ENCODE peak calls at places on chromosomes 3 and 15, in ten cellular contexts. N is CD4-positive, alpha-beta T cell; C is fibroblast of the aortic adventitia; X is coronary artery; T is left lung; Q is brain microvascular endothelial cell; D is Calu3; H is cardiac muscle cell; L is GM23338; E is GM13976. A is an unnamed sample.

GRCh38 chr3:69120879-69121464 is 1.4 kb downstream of the LMOD3 start:
- DNase-seq in N (peak), C (peak), X (no peak), T (no peak), Q (peak), D (peak), H (peak), L (peak), E (peak), A (no peak)

GRCh38 chr15:76168237-76168984 is 108.6 kb downstream of the TMEM266 start:
- DNase-seq in N (no peak), C (no peak), X (no peak), T (no peak), Q (no peak), D (no peak), H (no peak), L (no peak), E (no peak), A (no peak)

GRCh38 chr3:194775731-194776130 is 90.0 kb downstream of the FAM43A start:
- DNase-seq in N (no peak), C (peak), X (no peak), T (no peak), Q (no peak), D (no peak), H (no peak), L (no peak), E (no peak), A (no peak)

GRCh38 chr15:57461541-57461940 is 85.2 kb downstream of the CGNL1 start:
- DNase-seq in N (no peak), C (no peak), X (no peak), T (no peak), Q (no peak), D (no peak), H (no peak), L (no peak), E (no peak), A (no peak)

GRCh38 chr15:69857686-69858391 is 239.9 kb downstream of the TLE3 start:
- DNase-seq in N (peak), C (no peak), X (no peak), T (no peak), Q (no peak), D (no peak), H (no peak), L (no peak), E (no peak), A (no peak)

GRCh38 chr3:183921096-183921495 is 36.4 kb upstream of the PARL start:
- DNase-seq in N (no peak), C (no peak), X (no peak), T (no peak), Q (no peak), D (no peak), H (no peak), L (no peak), E (no peak), A (no peak)

GRCh38 chr15:87681054-87681453 is 575.5 kb downstream of the NTRK3 start:
- DNase-seq in N (no peak), C (no peak), X (no peak), T (no peak), Q (no peak), D (no peak), H (no peak), L (no peak), E (no peak), A (no peak)

GRCh38 chr3:99023590-99024192 is 122.2 kb upstream of the DCBLD2 start:
- DNase-seq in N (no peak), C (peak), X (no peak), T (no peak), Q (peak), D (peak), H (peak), L (peak), E (no peak), A (no peak)

GRCh38 chr15:57618325-57618724 is 26.6 kb downstream of the MYZAP start:
- DNase-seq in N (no peak), C (no peak), X (no peak), T (no peak), Q (no peak), D (no peak), H (no peak), L (no peak), E (no peak), A (no peak)

GRCh38 chr3:9808345-9809037 is 1.6 kb upstream of the TTLL3 start:
- DNase-seq in N (peak), C (peak), X (no peak), T (no peak), Q (peak), D (peak), H (peak), L (peak), E (peak), A (no peak)

GRCh38 chr15:86079491-86080266 is at the start of gene AGBL1:
- DNase-seq in N (no peak), C (no peak), X (no peak), T (peak), Q (no peak), D (no peak), H (no peak), L (peak), E (no peak), A (no peak)

GRCh38 chr3:11118181-11118682 is 36.1 kb upstream of the HRH1 start:
- DNase-seq in N (no peak), C (peak), X (no peak), T (no peak), Q (peak), D (no peak), H (no peak), L (no peak), E (no peak), A (no peak)

GRCh38 chr3:38190481-38190881 is 25.1 kb downstream of the OXSR1 start:
- DNase-seq in N (no peak), C (no peak), X (no peak), T (no peak), Q (no peak), D (no peak), H (no peak), L (no peak), E (no peak), A (no peak)

GRCh38 chr15:63447277-63447676 is 57.1 kb upstream of the USP3 start:
- DNase-seq in N (no peak), C (no peak), X (no peak), T (no peak), Q (no peak), D (no peak), H (no peak), L (no peak), E (no peak), A (no peak)

GRCh38 chr3:34260266-34260990 is 462.0 kb downstream of the PDCD6IP start:
- DNase-seq in N (no peak), C (peak), X (no peak), T (peak), Q (peak), D (peak), H (peak), L (peak), E (peak), A (peak)

GRCh38 chr3:136836511-136837156 is 17.7 kb downstream of the SLC35G2 start:
- DNase-seq in N (no peak), C (no peak), X (no peak), T (no peak), Q (no peak), D (no peak), H (no peak), L (no peak), E (no peak), A (no peak)

GRCh38 chr3:141486416-141486734 is 452 bp upstream of the RASA2 start:
- DNase-seq in N (no peak), C (no peak), X (no peak), T (no peak), Q (peak), D (no peak), H (no peak), L (no peak), E (no peak), A (no peak)

GRCh38 chr3:149314807-149315578 is 18.4 kb downstream of the TM4SF18 start:
- DNase-seq in N (no peak), C (peak), X (no peak), T (no peak), Q (peak), D (no peak), H (no peak), L (no peak), E (no peak), A (no peak)

GRCh38 chr15:30953731-30954378 is 37.6 kb downstream of the MTMR10 start:
- DNase-seq in N (no peak), C (peak), X (no peak), T (no peak), Q (peak), D (no peak), H (no peak), L (no peak), E (no peak), A (no peak)

GRCh38 chr3:38583688-38584087 is 65.8 kb downstream of the SCN5A start:
- DNase-seq in N (no peak), C (no peak), X (peak), T (no peak), Q (no peak), D (no peak), H (no peak), L (no peak), E (no peak), A (no peak)

GRCh38 chr15:68550498-68551295 is 28.1 kb upstream of the CORO2B start:
- DNase-seq in N (peak), C (peak), X (no peak), T (peak), Q (peak), D (peak), H (peak), L (peak), E (peak), A (peak)

GRCh38 chr3:139574026-139574947 is 34.7 kb upstream of the RBP1 start:
- DNase-seq in N (no peak), C (peak), X (no peak), T (no peak), Q (no peak), D (no peak), H (no peak), L (no peak), E (no peak), A (peak)

GRCh38 chr15:92808611-92809063 is 91.5 kb upstream of the CHD2 start:
- DNase-seq in N (no peak), C (peak), X (peak), T (peak), Q (peak), D (peak), H (peak), L (peak), E (no peak), A (peak)

GRCh38 chr15:84961707-84962106 is 19.9 kb upstream of the PDE8A start:
- DNase-seq in N (no peak), C (no peak), X (no peak), T (no peak), Q (no peak), D (no peak), H (no peak), L (no peak), E (no peak), A (no peak)

GRCh38 chr3:169100616-169101015 is 562.9 kb downstream of the MECOM start:
- DNase-seq in N (no peak), C (no peak), X (no peak), T (no peak), Q (no peak), D (no peak), H (no peak), L (no peak), E (no peak), A (no peak)

GRCh38 chr3:182445576-182445975 is 347.7 kb upstream of the ATP11B start:
- DNase-seq in N (no peak), C (no peak), X (no peak), T (no peak), Q (no peak), D (no peak), H (no peak), L (no peak), E (no peak), A (no peak)

GRCh38 chr15:64894395-64895056 is 17.2 kb upstream of the ANKDD1A start:
- DNase-seq in N (peak), C (no peak), X (no peak), T (peak), Q (no peak), D (no peak), H (no peak), L (peak), E (peak), A (no peak)

GRCh38 chr3:128435058-128435457 is 31.6 kb downstream of the DNAJB8 start:
- DNase-seq in N (no peak), C (no peak), X (no peak), T (no peak), Q (no peak), D (peak), H (no peak), L (peak), E (no peak), A (peak)

GRCh38 chr3:193833592-193833991 is 240.6 kb downstream of the OPA1 start:
- DNase-seq in N (no peak), C (no peak), X (no peak), T (no peak), Q (no peak), D (no peak), H (no peak), L (no peak), E (no peak), A (no peak)

GRCh38 chr15:25767356-25768151 is 95.6 kb downstream of the ATP10A start:
- DNase-seq in N (no peak), C (no peak), X (no peak), T (no peak), Q (no peak), D (no peak), H (no peak), L (no peak), E (no peak), A (no peak)

GRCh38 chr3:113274959-113275556 is 63.7 kb downstream of the BOC start:
- DNase-seq in N (no peak), C (no peak), X (no peak), T (no peak), Q (no peak), D (no peak), H (no peak), L (no peak), E (no peak), A (peak)

GRCh38 chr3:14534379-14535191 is 5.6 kb downstream of the GRIP2 start:
- DNase-seq in N (no peak), C (no peak), X (no peak), T (no peak), Q (no peak), D (no peak), H (no peak), L (peak), E (no peak), A (no peak)

GRCh38 chr15:83837946-83838571 is 184.1 kb downstream of the ADAMTSL3 start:
- DNase-seq in N (no peak), C (no peak), X (no peak), T (peak), Q (peak), D (peak), H (peak), L (peak), E (peak), A (peak)

GRCh38 chr3:37149246-37149645 is 25.1 kb downstream of the LRRFIP2 start:
- DNase-seq in N (no peak), C (no peak), X (no peak), T (peak), Q (no peak), D (no peak), H (no peak), L (no peak), E (no peak), A (no peak)

GRCh38 chr15:32671339-32672325 is 30.1 kb downstream of the SCG5 start:
- DNase-seq in N (no peak), C (no peak), X (no peak), T (no peak), Q (peak), D (no peak), H (no peak), L (no peak), E (no peak), A (no peak)

GRCh38 chr3:99114565-99115291 is 213.2 kb upstream of the DCBLD2 start:
- DNase-seq in N (no peak), C (peak), X (no peak), T (no peak), Q (peak), D (peak), H (peak), L (peak), E (no peak), A (no peak)

GRCh38 chr3:112752092-112752512 is 94.6 kb downstream of the CD200R1L start:
- DNase-seq in N (no peak), C (peak), X (no peak), T (no peak), Q (no peak), D (no peak), H (no peak), L (no peak), E (no peak), A (no peak)

GRCh38 chr3:107271787-107272387 is 105.4 kb upstream of the CCDC54 start:
- DNase-seq in N (no peak), C (peak), X (no peak), T (no peak), Q (no peak), D (no peak), H (peak), L (peak), E (peak), A (no peak)

GRCh38 chr3:30282052-30282708 is 324.2 kb upstream of the TGFBR2 start:
- DNase-seq in N (no peak), C (peak), X (no peak), T (no peak), Q (peak), D (no peak), H (no peak), L (peak), E (no peak), A (no peak)

GRCh38 chr3:190192807-190193206 is 72.1 kb upstream of the P3H2 start:
- DNase-seq in N (no peak), C (no peak), X (no peak), T (no peak), Q (no peak), D (no peak), H (no peak), L (no peak), E (no peak), A (no peak)

DNA sequence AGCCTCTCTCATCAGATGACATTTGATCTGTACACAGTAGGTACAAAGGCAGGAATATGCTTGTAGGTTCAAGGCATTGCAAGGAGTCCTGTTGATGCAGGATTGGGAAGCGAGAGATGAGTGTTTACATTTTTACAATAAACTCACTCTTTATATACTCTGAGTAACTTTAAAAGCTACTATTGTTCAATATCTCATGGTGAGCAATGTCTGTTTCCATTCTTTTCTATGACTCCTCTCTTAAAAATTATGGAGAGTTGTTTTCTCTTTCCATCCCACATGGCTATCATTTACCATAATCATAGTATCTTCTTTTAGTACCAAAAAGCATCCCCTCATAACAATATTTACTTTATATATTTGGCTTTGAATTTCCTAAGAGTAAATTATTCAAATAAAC is 314.0 kb upstream of the CDIN1 start:
- DNase-seq in N (no peak), C (no peak), X (no peak), T (no peak), Q (no peak), D (no peak), H (no peak), L (no peak), E (no peak), A (no peak)
- TF ChIP-seq CTCF in N (no peak), C (no peak), X (no peak), T (no peak), Q (no peak), D (no peak), H (no peak), L (no peak), E (no peak), A (no peak)

GRCh38 chr3:191476053-191476787 is 15.3 kb downstream of the PYDC2 start:
- DNase-seq in N (no peak), C (peak), X (no peak), T (no peak), Q (no peak), D (peak), H (no peak), L (no peak), E (no peak), A (no peak)
- TF ChIP-seq CTCF in N (no peak), C (no peak), X (no peak), T (no peak), Q (no peak), D (no peak), H (no peak), L (no peak), E (no peak), A (no peak)

GRCh38 chr15:80090879-80091503 is 31.5 kb downstream of the ZFAND6 start:
- DNase-seq in N (no peak), C (no peak), X (no peak), T (no peak), Q (no peak), D (no peak), H (no peak), L (no peak), E (no peak), A (no peak)
- TF ChIP-seq CTCF in N (peak), C (peak), X (no peak), T (no peak), Q (peak), D (no peak), H (peak), L (peak), E (no peak), A (no peak)

GRCh38 chr3:174439621-174440349 is 419.3 kb upstream of the NAALADL2 start:
- DNase-seq in N (no peak), C (peak), X (no peak), T (peak), Q (peak), D (peak), H (no peak), L (peak), E (no peak), A (peak)

GRCh38 chr3:174440350-174440716 is 418.8 kb upstream of the NAALADL2 start:
- DNase-seq in N (no peak), C (peak), X (no peak), T (peak), Q (no peak), D (peak), H (peak), L (peak), E (no peak), A (peak)

GRCh38 chr3:174442317-174442682 is 416.8 kb upstream of the NAALADL2 start:
- DNase-seq in N (no peak), C (no peak), X (no peak), T (no peak), Q (no peak), D (no peak), H (no peak), L (no peak), E (no peak), A (no peak)

GRCh38 chr3:174441588-174442316 is 417.4 kb upstream of the NAALADL2 start:
- DNase-seq in N (no peak), C (peak), X (no peak), T (no peak), Q (no peak), D (no peak), H (no peak), L (peak), E (no peak), A (no peak)

DNA sequence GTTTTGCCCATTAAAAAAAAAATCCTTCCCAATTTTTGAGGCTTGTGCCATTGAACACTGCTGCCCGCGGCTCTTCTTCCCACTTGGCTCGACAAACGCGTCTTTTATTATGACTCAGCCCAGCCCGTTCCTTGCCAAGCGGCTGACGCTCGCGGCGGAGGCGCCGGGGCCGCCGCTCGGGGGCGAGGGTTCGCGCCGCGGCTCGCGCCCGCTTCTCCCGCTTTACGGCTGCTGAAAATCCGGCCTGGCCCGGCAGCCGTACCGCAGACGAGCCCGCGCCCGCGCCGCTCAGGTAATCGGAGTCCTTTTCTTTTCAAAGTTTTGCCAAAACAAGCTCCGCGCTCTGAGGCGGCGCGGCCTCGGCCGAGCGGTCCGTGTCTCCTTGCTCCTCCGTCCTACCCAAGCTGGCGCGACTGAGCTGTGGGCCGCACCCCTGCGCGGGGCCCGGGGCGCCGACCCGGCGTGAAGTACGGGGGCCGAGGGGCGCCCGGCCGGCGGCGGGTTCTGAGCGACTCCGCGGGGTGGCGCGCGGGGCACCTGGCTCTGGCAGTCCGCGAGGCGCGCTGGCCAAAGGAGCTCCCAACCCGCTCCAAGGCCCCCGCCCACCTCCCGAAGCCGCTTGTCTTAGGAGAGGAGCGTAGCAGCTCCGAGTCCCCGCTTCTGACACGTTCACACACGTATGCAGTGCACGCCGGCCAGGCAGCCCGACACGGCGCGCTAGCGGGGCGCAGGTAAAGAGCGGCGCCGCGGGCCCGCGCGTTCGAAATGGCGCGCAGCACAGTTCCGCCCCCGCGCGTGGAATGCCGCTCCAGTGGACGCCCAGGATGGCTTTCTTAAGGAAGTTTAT is 418.2 kb upstream of the NAALADL2 start:
- DNase-seq in N (peak), C (peak), X (peak), T (peak), Q (peak), D (peak), H (peak), L (peak), E (peak), A (peak)
- TF ChIP-seq CTCF in N (no peak), C (no peak), X (no peak), T (no peak), Q (no peak), D (peak), H (no peak), L (no peak), E (no peak), A (no peak)

A was measured in pancreas.